ENCODE peak calls at places on chromosomes 7 and 10, in nine cellular contexts. S, Q, V, B, F, K, T, H and Z are unnamed samples.

GRCh38 chr10:88195841-88196240 is 332.4 kb downstream of the PTEN start:
- DNase-seq in T (no peak), V (no peak), H (no peak), K (no peak), S (no peak), F (no peak), B (no peak), Q (no peak), Z (no peak)

GRCh38 chr7:84191842-84192241 is 2.7 kb downstream of the SEMA3A start:
- DNase-seq in Q (no peak), V (no peak), B (no peak), F (no peak), T (no peak), K (no peak), S (no peak), H (no peak), Z (peak)

GRCh38 chr7:5714657-5715337 is 66.7 kb downstream of the RNF216 start:
- DNase-seq in B (no peak), F (no peak), T (no peak), Q (no peak), H (no peak), K (no peak), V (no peak), S (no peak), Z (no peak)

GRCh38 chr7:138167869-138168296 is 91.6 kb downstream of the AKR1D1 start:
- DNase-seq in F (no peak), B (no peak), T (no peak), V (no peak), K (no peak), H (no peak), S (no peak), Q (peak), Z (no peak)

GRCh38 chr10:73916761-73917470 is 6.0 kb downstream of the PLAU start:
- DNase-seq in S (no peak), Q (no peak), F (no peak), H (no peak), T (no peak), B (no peak), K (no peak), V (no peak), Z (no peak)

GRCh38 chr7:79286181-79286580 is 167.3 kb downstream of the MAGI2 start:
- DNase-seq in Q (no peak), V (no peak), H (no peak), T (no peak), S (no peak), B (no peak), K (no peak), F (no peak), Z (no peak)

GRCh38 chr7:47153076-47153475 is 428.8 kb downstream of the TNS3 start:
- DNase-seq in T (peak), F (no peak), K (no peak), Q (no peak), S (no peak), H (peak), B (peak), V (no peak), Z (no peak)

GRCh38 chr7:1474736-1475135 is 15.5 kb upstream of the MICALL2 start:
- DNase-seq in V (no peak), H (no peak), K (no peak), S (no peak), T (no peak), Q (no peak), F (no peak), B (no peak), Z (no peak)

GRCh38 chr10:84820121-84820520 is 491.7 kb downstream of the CCSER2 start:
- DNase-seq in H (no peak), T (no peak), B (peak), K (peak), F (no peak), V (no peak), Q (no peak), S (no peak), Z (no peak)

GRCh38 chr10:132774179-132774904 is 11.6 kb downstream of the NKX6-2 start:
- DNase-seq in H (no peak), T (no peak), B (no peak), K (no peak), Q (peak), S (no peak), F (no peak), V (no peak), Z (no peak)

GRCh38 chr7:79199961-79200360 is 253.5 kb downstream of the MAGI2 start:
- DNase-seq in K (no peak), V (no peak), F (no peak), Q (no peak), B (no peak), S (no peak), H (no peak), T (no peak), Z (no peak)

GRCh38 chr7:111587715-111588433 is 25.6 kb upstream of the IMMP2L start:
- DNase-seq in Q (no peak), T (no peak), F (no peak), V (no peak), H (no peak), B (peak), K (no peak), S (no peak), Z (no peak)

GRCh38 chr10:132428486-132428885 is 31.5 kb downstream of the PWWP2B start:
- DNase-seq in S (no peak), K (no peak), Q (no peak), V (no peak), F (no peak), T (no peak), B (no peak), H (no peak), Z (no peak)

GRCh38 chr7:117119192-117119924 is 166.1 kb downstream of the ST7 start:
- DNase-seq in H (peak), K (peak), F (peak), B (peak), S (peak), V (peak), T (peak), Q (peak), Z (peak)